ENCODE peak calls at places on chromosomes 11 and 22, in six cellular contexts. M is right lobe of liver, P is spleen, S is mammary epithelial cell, W is keratinocyte, R is cardiac muscle cell. F is an unnamed sample.

GRCh38 chr22:21936151-21936778 is 16.4 kb downstream of the PPM1F start:
- DNase-seq in M (peak; percentile 40), P (peak; percentile 89), S (no peak), W (no peak), R (no peak), F (peak; percentile 74)

GRCh38 chr11:3161309-3161708 is 3.8 kb downstream of the OSBPL5 start:
- DNase-seq in M (peak; percentile 18), P (peak; percentile 65), S (no peak), W (no peak), R (no peak), F (peak; percentile 54)

GRCh38 chr11:34315006-34315793 is 42.6 kb downstream of the ABTB2 start:
- DNase-seq in M (no peak), P (no peak), S (no peak), W (no peak), R (no peak), F (no peak)

GRCh38 chr11:107856981-107857517 is 1.5 kb downstream of the SLC35F2 start:
- DNase-seq in M (no peak), P (no peak), S (no peak), W (no peak), R (no peak), F (no peak)

GRCh38 chr11:95084509-95084908 is 5.1 kb upstream of the ENDOD1 start:
- DNase-seq in M (no peak), P (no peak), S (peak; percentile 89), W (no peak), R (no peak), F (no peak)

GRCh38 chr11:110077318-110077717 is 15.9 kb upstream of the ZC3H12C start:
- DNase-seq in M (no peak), P (no peak), S (no peak), W (no peak), R (no peak), F (no peak)

GRCh38 chr11:132982769-132983168 is 549.5 kb downstream of the OPCML start:
- DNase-seq in M (no peak), P (no peak), S (no peak), W (no peak), R (no peak), F (no peak)

GRCh38 chr22:23450434-23450795 is 129.7 kb downstream of the IGLL1 start:
- DNase-seq in M (no peak), P (no peak), S (no peak), W (no peak), R (no peak), F (no peak)

GRCh38 chr11:10605941-10606381 is 37.5 kb upstream of the LYVE1 start:
- DNase-seq in M (peak; percentile 70), P (peak; percentile 91), S (no peak), W (no peak), R (peak; percentile 55), F (peak; percentile 80)

GRCh38 chr11:9396752-9397151 is 12.3 kb downstream of the IPO7 start:
- DNase-seq in M (no peak), P (no peak), S (no peak), W (no peak), R (no peak), F (no peak)

GRCh38 chr11:77071671-77072605 is 5.2 kb downstream of the CAPN5 start:
- DNase-seq in M (no peak), P (no peak), S (no peak), W (no peak), R (no peak), F (peak; percentile 53)

GRCh38 chr11:67111261-67111660 is 7.8 kb upstream of the KDM2A start:
- DNase-seq in M (no peak), P (no peak), S (no peak), W (no peak), R (no peak), F (no peak)

GRCh38 chr22:42697542-42698013 is 23.1 kb downstream of the A4GALT start:
- DNase-seq in M (peak; percentile 68), P (no peak), S (peak; percentile 74), W (peak; percentile 74), R (peak; percentile 96), F (no peak)

GRCh38 chr22:28030442-28030841 is 111.4 kb upstream of the PITPNB start:
- DNase-seq in M (no peak), P (peak; percentile 33), S (no peak), W (no peak), R (no peak), F (no peak)

GRCh38 chr22:17980013-17980510 is 44.3 kb downstream of the MICAL3 start:
- DNase-seq in M (no peak), P (peak; percentile 33), S (no peak), W (no peak), R (no peak), F (no peak)

GRCh38 chr11:69911310-69912160 is 92.3 kb upstream of the FGF3 start:
- DNase-seq in M (peak; percentile 56), P (peak; percentile 55), S (no peak), W (no peak), R (no peak), F (peak; percentile 57)

GRCh38 chr22:49329636-49330035 is 498.0 kb downstream of the BRD1 start:
- DNase-seq in M (no peak), P (peak; percentile 38), S (no peak), W (no peak), R (no peak), F (no peak)

GRCh38 chr11:46710821-46711269 is 8.2 kb upstream of the F2 start:
- DNase-seq in M (peak; percentile 77), P (no peak), S (peak; percentile 40), W (no peak), R (no peak), F (no peak)

GRCh38 chr22:41910599-41911291 is 4.1 kb downstream of the SHISA8 start:
- DNase-seq in M (no peak), P (no peak), S (no peak), W (no peak), R (no peak), F (no peak)

GRCh38 chr11:1557904-1558831 is 13.9 kb downstream of the DUSP8 start:
- DNase-seq in M (peak; percentile 73), P (peak; percentile 70), S (no peak), W (no peak), R (no peak), F (peak; percentile 77)

GRCh38 chr22:48939441-48940265 is 888.0 kb downstream of the BRD1 start:
- DNase-seq in M (no peak), P (no peak), S (no peak), W (no peak), R (no peak), F (peak; percentile 28)

GRCh38 chr11:69320326-69320725 is 26.4 kb downstream of the MYEOV start:
- DNase-seq in M (no peak), P (peak; percentile 41), S (peak; percentile 51), W (no peak), R (no peak), F (peak; percentile 40)

GRCh38 chr22:37148031-37148651 is 1.6 kb downstream of the IL2RB start:
- DNase-seq in M (no peak), P (peak; percentile 73), S (no peak), W (no peak), R (no peak), F (no peak)
- TF ChIP-seq CTCF in M (no peak), P (no peak), S (no peak), W (no peak), R (no peak), F (no peak)

GRCh38 chr22:44455151-44455962 is 42.7 kb downstream of the RTL6 start:
- DNase-seq in M (no peak), P (peak; percentile 82), S (no peak), W (no peak), R (no peak), F (no peak)
- H3K36me3 ChIP-seq in M (no peaks in the 10 kb centered on the region), P (no peaks in the 10 kb centered on the region), S (no peaks in the 10 kb centered on the region), W (no peaks in the 10 kb centered on the region), R (no peaks in the 10 kb centered on the region), F (no peaks in the 10 kb centered on the region)

DNA sequence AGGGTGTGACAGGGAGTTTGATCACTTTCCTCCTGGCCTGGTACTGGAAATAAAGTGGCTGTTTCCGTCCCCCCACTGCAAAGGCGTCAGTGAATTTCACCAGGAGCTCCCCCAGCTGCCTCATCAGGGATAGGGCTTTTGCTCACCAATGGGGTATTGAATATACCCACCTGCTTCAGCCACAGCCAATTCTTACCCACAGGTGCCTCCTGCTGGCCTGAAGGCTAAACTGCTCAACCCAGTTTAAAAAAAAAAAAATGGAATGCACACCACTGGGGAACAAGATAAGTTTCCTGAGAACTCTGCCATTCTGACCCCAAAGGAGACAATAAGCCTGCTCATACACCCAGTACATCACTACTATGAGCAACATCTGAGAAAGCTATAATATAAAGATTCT is 65.3 kb upstream of the MS4A8 start:
- DNase-seq in M (no peak), P (no peak), S (no peak), W (no peak), R (peak; percentile 3), F (no peak)
- TF ChIP-seq CTCF in M (peak; percentile 13), P (peak; percentile 31), S (peak; percentile 33), W (peak; percentile 49), R (peak; percentile 2), F (peak; percentile 11)

GRCh38 chr11:6603287-6604080 is at the start of the genes ILK and RRP8:
- DNase-seq in M (peak; percentile 94), P (peak; percentile 99), S (peak; percentile 90), W (peak; percentile 13), R (peak; percentile 96), F (peak; percentile 96)
- H3K36me3 ChIP-seq in M (peaks cover 25% of the 10 kb centered on the region), P (peaks cover 38% of the 10 kb centered on the region), S (peaks cover 20% of the 10 kb centered on the region), W (peaks cover 40% of the 10 kb centered on the region), R (peaks cover 28% of the 10 kb centered on the region), F (peaks cover 41% of the 10 kb centered on the region)

F was measured in upper lobe of right lung.